ENCODE peak calls at places on chromosomes 6 and 20, in five cellular contexts. F is tibial nerve; Z is activated CD8-positive, alpha-beta T cell treated with anti-CD3 and anti-CD28 coated beads for 36 hours; N is epithelial cell of esophagus; C is astrocyte of the cerebellum. K is an unnamed sample.

GRCh38 chr20:18004389-18005031 is 35.7 kb downstream of the MGME1 start:
- DNase-seq in Z (no peak), C (no peak), N (no peak), F (no peak), K (no peak)

GRCh38 chr6:7204726-7205125 is 97.0 kb downstream of the RREB1 start:
- DNase-seq in F (no peak), C (peak), N (no peak), Z (no peak), K (no peak)

GRCh38 chr6:70080443-70081062 is 214.2 kb downstream of the COL19A1 start:
- DNase-seq in Z (no peak), N (no peak), C (no peak), F (no peak), K (no peak)

GRCh38 chr6:20692023-20692422 is 157.8 kb downstream of the CDKAL1 start:
- DNase-seq in F (no peak), C (no peak), N (no peak), Z (no peak), K (peak)

GRCh38 chr6:1498491-1499113 is 109.2 kb downstream of the FOXF2 start:
- DNase-seq in N (no peak), F (no peak), Z (no peak), C (no peak), K (peak)

GRCh38 chr6:10305740-10306423 is 109.0 kb downstream of the TFAP2A start:
- DNase-seq in F (no peak), C (no peak), Z (no peak), N (peak), K (no peak)

GRCh38 chr6:15501806-15502450 is 160.9 kb downstream of the DTNBP1 start:
- DNase-seq in Z (no peak), N (peak), C (peak), F (no peak), K (peak)

GRCh38 chr6:39791311-39791710 is 865 bp upstream of the DAAM2 start:
- DNase-seq in F (no peak), Z (no peak), C (no peak), N (no peak), K (no peak)

GRCh38 chr20:58640446-58640845 is 10.6 kb upstream of the STX16 start:
- DNase-seq in C (peak), Z (no peak), N (peak), F (no peak), K (no peak)

GRCh38 chr20:63317601-63318291 is 24.8 kb downstream of the COL20A1 start:
- DNase-seq in N (no peak), C (no peak), Z (no peak), F (no peak), K (no peak)

GRCh38 chr6:20338160-20338559 is 63.5 kb upstream of the E2F3 start:
- DNase-seq in C (no peak), Z (no peak), F (no peak), N (peak), K (no peak)

GRCh38 chr6:15352884-15353283 is 107.0 kb downstream of the JARID2 start:
- DNase-seq in F (no peak), N (peak), C (no peak), Z (no peak), K (no peak)

GRCh38 chr20:50625986-50626677 is 65.2 kb downstream of the RIPOR3 start:
- DNase-seq in Z (peak), C (no peak), N (peak), F (peak), K (no peak)

GRCh38 chr6:105798057-105798456 is 288.1 kb upstream of the PRDM1 start:
- DNase-seq in F (no peak), C (no peak), Z (no peak), N (no peak), K (peak)

GRCh38 chr6:133715270-133715669 is 173.6 kb upstream of the TCF21 start:
- DNase-seq in Z (no peak), C (no peak), F (no peak), N (no peak), K (no peak)

GRCh38 chr20:15346657-15347280 is 1009.4 kb upstream of the FLRT3 start:
- DNase-seq in C (no peak), Z (no peak), F (no peak), N (peak), K (no peak)

GRCh38 chr6:159060107-159060506 is 15.3 kb upstream of the TAGAP start:
- DNase-seq in N (no peak), C (no peak), Z (no peak), F (no peak), K (no peak)

GRCh38 chr20:3751664-3752385 is 15.7 kb downstream of the ADISSP start:
- DNase-seq in N (peak), F (no peak), Z (peak), C (no peak), K (no peak)

GRCh38 chr20:9244811-9245210 is 175.9 kb downstream of the PLCB4 start:
- DNase-seq in F (no peak), Z (no peak), C (no peak), N (no peak), K (no peak)

GRCh38 chr6:26311012-26311384 is 54.0 kb upstream of the BTN3A2 start:
- DNase-seq in Z (peak), N (peak), F (no peak), C (no peak), K (no peak)

GRCh38 chr20:5737619-5737953 is 12.6 kb upstream of the SHLD1 start:
- DNase-seq in N (no peak), C (no peak), Z (no peak), F (no peak), K (no peak)

GRCh38 chr6:106508836-106509235 is 120.5 kb downstream of the RTN4IP1 start:
- DNase-seq in N (peak), Z (no peak), C (peak), F (no peak), K (no peak)

GRCh38 chr6:57195457-57195856 is 23.3 kb downstream of the BAG2 start:
- DNase-seq in F (no peak), Z (no peak), N (no peak), C (no peak), K (no peak)

GRCh38 chr6:57193177-57193576 is 21.1 kb downstream of the BAG2 start:
- DNase-seq in F (no peak), Z (no peak), C (no peak), N (no peak), K (no peak)

GRCh38 chr6:57190140-57190539 is 18.0 kb downstream of the BAG2 start:
- DNase-seq in N (peak), F (no peak), C (no peak), Z (no peak), K (no peak)
- TF ChIP-seq CTCF in N (peak), F (no peak), C (peak), Z (no peak), K (peak)

GRCh38 chr6:131960371-131961133 is 9.4 kb upstream of the CCN2 start:
- DNase-seq in N (no peak), Z (no peak), F (no peak), C (no peak), K (no peak)
- TF ChIP-seq CTCF in N (no peak), Z (no peak), F (no peak), C (no peak), K (peak)

GRCh38 chr6:162177733-162178132 is 549.8 kb downstream of the PRKN start:
- DNase-seq in N (no peak), Z (no peak), F (no peak), C (peak), K (peak)
- TF ChIP-seq CTCF in N (no peak), Z (no peak), F (no peak), C (peak), K (peak)

GRCh38 chr20:49346682-49347081 is 68.8 kb upstream of the ZNFX1 start:
- DNase-seq in Z (no peak), C (no peak), N (no peak), F (no peak), K (no peak)
- TF ChIP-seq CTCF in Z (no peak), C (no peak), N (no peak), F (no peak), K (no peak)

GRCh38 chr6:52063584-52064400 is 23.6 kb downstream of the PKHD1 start:
- DNase-seq in C (no peak), N (peak), F (no peak), Z (peak), K (no peak)
- TF ChIP-seq CTCF in C (peak), N (peak), F (peak), Z (peak), K (peak)

GRCh38 chr6:45967363-45967762 is 48.3 kb downstream of the CLIC5 start:
- DNase-seq in Z (no peak), C (no peak), F (no peak), N (no peak), K (no peak)

GRCh38 chr6:45969026-45969425 is 46.6 kb downstream of the CLIC5 start:
- DNase-seq in F (no peak), Z (no peak), C (no peak), N (no peak), K (no peak)

GRCh38 chr6:45970326-45970725 is 45.3 kb downstream of the CLIC5 start:
- DNase-seq in C (no peak), F (no peak), N (no peak), Z (no peak), K (no peak)

GRCh38 chr6:45971287-45971686 is 44.4 kb downstream of the CLIC5 start:
- DNase-seq in C (no peak), Z (no peak), F (no peak), N (no peak), K (no peak)

DNA sequence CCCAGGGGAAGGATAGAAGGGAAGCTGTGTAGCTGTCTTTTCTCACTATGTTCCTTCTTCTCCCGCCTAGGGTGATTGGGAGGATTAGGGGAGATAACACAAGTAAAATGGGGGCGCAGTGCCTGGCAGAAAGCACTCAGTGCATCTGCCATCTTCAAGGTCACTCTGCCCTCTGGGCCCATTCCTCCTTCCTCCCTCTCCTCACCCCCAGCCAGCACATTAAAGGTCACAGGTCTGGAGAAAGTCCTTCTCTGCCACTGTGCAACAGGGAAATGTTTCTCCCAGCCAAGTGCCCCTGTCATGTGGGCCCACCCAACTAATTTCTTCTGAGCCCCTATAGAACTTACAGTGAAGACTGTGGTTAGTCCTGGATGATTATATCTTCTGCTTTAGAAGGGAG is 45.8 kb downstream of the CLIC5 start:
- DNase-seq in N (no peak), F (no peak), Z (no peak), C (no peak), K (no peak)
- TF ChIP-seq CTCF in N (no peak), F (no peak), Z (no peak), C (no peak), K (no peak)

GRCh38 chr20:48025061-48025515 is 239.8 kb upstream of the SULF2 start:
- DNase-seq in F (peak), Z (no peak), N (peak), C (peak), K (peak)
- TF ChIP-seq CTCF in F (no peak), Z (no peak), N (no peak), C (no peak), K (no peak)